ENCODE peak calls at places on chromosomes 6 and 20, in four cellular contexts. N is lower lobe of right lung, Z is prostate gland, Q is neuronal stem cell. G is an unnamed sample. For H3K27me3 and H3K9me3, the result is how much of the 10 kb centered on the place peaks cover.

GRCh38 chr6:31579119-31579505 is 3.1 kb downstream of the LTB start:
- DNase-seq in N (no peak), Z (no peak), Q (no peak), G (no peak)

GRCh38 chr6:36745836-36746235 is 48.2 kb downstream of the RAB44 start:
- DNase-seq in Z (no peak), N (no peak), Q (no peak), G (no peak)

GRCh38 chr20:46333136-46333991 is 25.1 kb upstream of the CDH22 start:
- DNase-seq in Z (peak), N (no peak), Q (no peak), G (no peak)

GRCh38 chr6:150409576-150410066 is 40.8 kb downstream of the IYD start:
- DNase-seq in N (peak), Q (no peak), Z (no peak), G (peak)

GRCh38 chr6:50187212-50188055 is 137.7 kb upstream of the DEFB112 start:
- DNase-seq in Z (no peak), N (no peak), Q (peak), G (no peak)

GRCh38 chr20:5127204-5127858 is 523 bp downstream of the CDS2 start:
- DNase-seq in N (peak), Z (peak), Q (peak), G (peak)

GRCh38 chr6:135995160-135995898 is 143.8 kb downstream of the PDE7B start:
- DNase-seq in N (no peak), Q (no peak), Z (no peak), G (no peak)

GRCh38 chr20:47459344-47460073 is 42.2 kb upstream of the NCOA3 start:
- DNase-seq in Z (no peak), N (no peak), Q (no peak), G (no peak)

GRCh38 chr20:48682529-48683385 is 145.0 kb downstream of the PREX1 start:
- DNase-seq in Q (peak), Z (peak), N (peak), G (peak)

DNA sequence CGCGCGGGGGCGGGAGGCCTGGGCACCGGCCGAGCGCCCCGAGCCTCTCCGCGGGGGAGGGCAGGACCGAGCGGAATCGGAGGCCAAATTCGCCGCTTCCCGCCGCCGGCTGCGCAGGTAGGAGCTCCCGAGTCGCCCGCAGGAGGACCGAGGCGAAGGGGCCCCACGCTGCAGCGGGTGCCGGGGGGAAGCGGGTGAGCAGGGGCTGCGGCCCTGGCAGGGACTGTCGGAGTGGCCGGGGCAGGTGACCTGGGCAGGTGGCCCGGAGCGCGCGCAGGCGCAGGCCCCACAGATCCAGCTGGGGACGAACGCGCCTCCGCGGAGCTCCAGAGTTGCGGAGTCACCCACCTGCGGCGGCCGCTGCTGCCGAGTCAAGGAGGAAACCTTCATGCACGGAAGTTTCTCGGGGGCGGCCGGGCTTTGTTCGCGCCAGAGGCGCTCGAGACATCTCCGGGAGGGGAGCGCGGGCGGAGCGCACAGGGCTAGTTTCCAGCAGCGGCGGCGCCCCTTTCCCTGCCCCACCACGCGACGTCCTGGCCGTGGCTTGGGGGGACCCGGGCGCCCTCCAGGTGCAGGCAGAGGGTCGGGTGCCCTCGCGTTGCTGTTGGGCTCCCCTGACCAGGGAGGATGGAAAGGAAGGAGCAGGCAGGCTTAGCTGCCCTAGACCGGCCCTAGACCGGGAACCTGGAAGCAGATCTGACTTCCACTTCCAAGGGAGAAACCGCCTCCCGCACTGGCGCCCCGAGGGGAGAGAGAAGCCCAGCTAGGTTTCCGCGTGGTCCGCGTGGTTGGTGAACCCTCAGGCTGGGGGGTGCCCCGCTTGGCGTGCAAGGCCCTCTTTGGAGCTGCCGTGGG is 590 bp downstream of the SLCO4A1 start:
- DNase-seq in Z (no peak), Q (no peak), N (no peak), G (no peak)
- H3K27me3 ChIP-seq in Z (under half), Q (under half), N (under half), G (under half)

GRCh38 chr6:137492771-137493217 is 1.4 kb downstream of the OLIG3 start:
- DNase-seq in N (no peak), Q (peak), Z (no peak), G (no peak)
- H3K9me3 ChIP-seq in N (under half), Q (under half), Z (under half), G (under half)

DNA sequence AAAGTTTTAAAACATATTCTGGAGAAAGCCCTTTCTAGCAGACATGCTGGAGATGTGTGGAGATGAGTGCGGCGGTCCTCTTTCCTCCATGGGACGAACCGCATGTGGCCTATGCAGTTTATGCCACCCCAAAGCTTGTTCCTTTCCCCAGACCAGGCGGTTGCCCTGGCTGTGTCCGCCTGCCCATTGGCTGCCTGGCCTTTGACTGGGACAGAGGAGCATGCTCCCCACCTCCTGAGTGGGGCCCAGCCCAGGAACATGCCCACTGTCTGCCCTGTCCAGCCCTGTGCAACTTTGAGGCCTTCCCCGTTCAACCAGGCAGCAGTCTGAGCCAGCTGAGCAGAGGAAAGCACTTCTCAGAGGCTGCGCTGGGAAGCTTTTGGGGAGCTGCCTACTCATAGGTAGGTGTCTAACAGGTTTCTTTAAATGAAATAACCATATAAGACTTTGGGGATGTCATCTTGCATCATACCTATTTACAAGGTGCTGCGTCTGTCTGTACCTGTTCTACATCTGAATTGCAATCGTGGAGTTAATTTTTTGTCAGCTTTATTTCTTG is 20.6 kb downstream of the FOXC1 start:
- DNase-seq in N (no peak), Z (no peak), Q (no peak), G (no peak)
- H3K27me3 ChIP-seq in N (under half), Z (under half), Q (under half), G (under half)

GRCh38 chr6:357261-357790 is 34.2 kb upstream of the IRF4 start:
- DNase-seq in Z (no peak), Q (no peak), N (peak), G (no peak)

GRCh38 chr6:356828-357251 is 34.7 kb upstream of the IRF4 start:
- DNase-seq in N (peak), Q (no peak), Z (no peak), G (peak)

GRCh38 chr6:355373-355772 is 36.2 kb upstream of the IRF4 start:
- DNase-seq in Z (no peak), Q (no peak), N (no peak), G (no peak)

GRCh38 chr6:354631-355280 is 36.8 kb upstream of the IRF4 start:
- DNase-seq in Z (no peak), N (peak), Q (no peak), G (no peak)

DNA sequence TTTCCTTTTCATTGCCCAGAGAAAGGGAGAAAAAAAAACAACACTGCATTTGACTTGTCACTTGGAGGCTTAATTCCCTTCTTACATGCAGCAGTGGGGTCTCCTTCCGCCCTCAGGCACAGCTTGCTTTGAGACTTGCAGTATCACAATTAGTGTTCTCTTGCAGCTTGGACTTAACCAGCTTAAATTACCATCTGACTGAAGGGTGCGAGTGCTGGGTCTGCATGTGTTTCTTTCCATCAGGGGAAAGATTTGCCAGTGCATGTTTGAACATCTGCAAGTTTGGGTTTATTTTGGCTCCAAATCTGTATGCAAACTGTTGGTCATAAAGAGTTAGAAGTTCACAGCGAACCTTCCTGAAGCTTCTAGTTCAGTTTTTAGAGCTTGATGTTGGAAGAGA is 35.7 kb upstream of the IRF4 start:
- DNase-seq in Q (no peak), N (no peak), Z (no peak), G (no peak)
- H3K9me3 ChIP-seq in Q (under half), N (under half), Z (under half), G (under half)

DNA sequence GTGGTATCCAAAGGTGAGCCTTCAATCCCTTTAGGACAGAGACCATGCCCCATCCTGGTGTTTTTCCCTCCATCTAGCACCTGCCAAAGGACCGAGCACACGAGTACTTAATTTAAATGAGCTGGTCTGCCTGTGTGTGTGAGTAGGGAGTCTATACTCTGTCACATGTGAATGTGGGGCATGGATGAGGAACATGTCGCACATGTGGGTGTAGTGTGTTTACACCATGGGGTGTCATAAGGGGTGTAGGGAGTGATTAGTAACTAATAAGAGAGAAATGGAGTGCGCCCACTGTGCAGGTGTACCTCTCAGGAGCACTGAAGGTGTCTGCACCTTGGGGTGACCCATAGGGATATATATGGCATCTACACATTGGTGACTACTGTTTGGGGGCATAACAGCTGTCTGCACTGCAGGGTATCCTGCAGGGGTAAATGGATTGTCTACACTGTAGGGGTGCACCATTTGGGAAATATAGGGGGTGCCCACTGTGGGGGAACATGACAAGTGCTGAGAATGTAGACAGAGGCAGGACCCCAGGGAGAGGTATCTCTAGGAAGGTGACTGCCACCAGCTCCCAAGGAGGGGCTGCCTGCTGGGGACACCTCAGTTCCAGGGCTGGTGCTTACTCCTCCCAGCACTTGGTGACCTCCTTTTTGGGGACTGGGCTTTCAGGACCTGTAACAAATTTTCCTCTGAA is 53.5 kb downstream of the EBF4 start:
- DNase-seq in Q (no peak), N (no peak), Z (no peak), G (no peak)
- H3K27me3 ChIP-seq in Q (half or more), N (under half), Z (under half), G (under half)

DNA sequence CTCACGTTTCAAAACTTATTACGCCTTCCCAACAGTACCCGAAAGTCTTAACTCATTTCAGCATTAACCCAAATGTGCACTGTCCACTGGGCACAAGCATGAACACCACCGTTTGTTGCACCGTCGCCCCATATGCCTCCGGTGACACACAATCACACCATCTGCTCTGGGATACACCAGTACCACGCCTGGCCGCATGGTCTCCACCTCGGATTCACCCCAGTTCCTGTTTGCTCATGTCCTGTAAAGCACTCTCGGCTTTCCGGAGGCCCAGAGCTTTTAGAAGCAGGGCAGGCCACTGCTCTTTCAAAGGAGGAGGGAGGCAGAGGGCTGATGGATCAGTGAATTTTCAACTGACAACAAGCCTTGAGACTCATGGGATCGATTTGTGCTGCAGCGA is 1570.0 kb upstream of the DEFB115 start:
- DNase-seq in Z (no peak), N (no peak), Q (no peak), G (peak)
- H3K9me3 ChIP-seq in Z (under half), N (under half), Q (under half), G (under half)

G was measured in right cardiac atrium.